ENCODE peak calls at places on chromosomes 3 and 15, in six cellular contexts. J is RPMI7951; G is hypothalamus; N is amniotic stem cell; B is activated T-cell treated with anti-CD3 and anti-CD28 coated beads for 1 hour; Y is stimulated activated CD4-positive, alpha-beta T cell treated with anti-CD3 and anti-CD28 coated beads, TNF-alpha, amount 100 ng/mL, for 24 hours. A is an unnamed sample.

GRCh38 chr3:120693439-120694172 is 11.6 kb upstream of the HGD start:
- DNase-seq in B (no peak), N (no peak), J (peak), Y (no peak), G (no peak), A (no peak)

GRCh38 chr3:42094128-42094527 is 3.0 kb downstream of the TRAK1 start:
- DNase-seq in N (no peak), G (no peak), B (no peak), Y (no peak), J (no peak), A (no peak)

GRCh38 chr3:54870423-54870822 is 57.4 kb downstream of the LRTM1 start:
- DNase-seq in J (peak), B (no peak), G (peak), Y (no peak), N (peak), A (no peak)

GRCh38 chr3:18643290-18643689 is 218.2 kb upstream of the SATB1 start:
- DNase-seq in J (no peak), G (no peak), Y (no peak), B (no peak), N (no peak), A (no peak)

GRCh38 chr15:74725241-74725774 is at the start of gene CYP1A1:
- DNase-seq in B (no peak), Y (peak), J (peak), G (peak), N (no peak), A (no peak)

GRCh38 chr3:18351069-18351628 is 74.0 kb downstream of the SATB1 start:
- DNase-seq in B (no peak), Y (no peak), N (no peak), J (no peak), G (no peak), A (no peak)

GRCh38 chr3:65439641-65440040 is 599.1 kb downstream of the MAGI1 start:
- DNase-seq in G (peak), Y (no peak), N (peak), J (peak), B (no peak), A (no peak)

GRCh38 chr3:193190387-193190786 is 50.6 kb upstream of the PLAAT1 start:
- DNase-seq in Y (no peak), J (peak), B (no peak), N (no peak), G (peak), A (no peak)

GRCh38 chr3:114418724-114419543 is 125.1 kb downstream of the TIGIT start:
- DNase-seq in J (peak), N (peak), Y (no peak), G (no peak), B (no peak), A (peak)

GRCh38 chr15:30906366-30906765 is 2.7 kb downstream of the FAN1 start:
- DNase-seq in N (no peak), J (peak), G (no peak), B (no peak), Y (no peak), A (no peak)

GRCh38 chr15:64187396-64188191 is 24.8 kb upstream of the PPIB start:
- DNase-seq in Y (no peak), B (no peak), J (no peak), G (no peak), N (no peak), A (no peak)

GRCh38 chr3:185558395-185558794 is 6.0 kb upstream of the LIPH start:
- DNase-seq in G (no peak), J (no peak), Y (no peak), N (no peak), B (no peak), A (no peak)

GRCh38 chr3:196563721-196564225 is 4.6 kb downstream of the WDR53 start:
- DNase-seq in Y (peak), N (no peak), G (no peak), J (peak), B (no peak), A (no peak)

GRCh38 chr15:90620379-90621134 is 90.8 kb downstream of the CRTC3 start:
- DNase-seq in J (no peak), N (no peak), B (no peak), G (no peak), Y (no peak), A (no peak)

GRCh38 chr3:23075478-23075877 is 127.6 kb upstream of the UBE2E2 start:
- DNase-seq in J (peak), Y (no peak), N (no peak), G (no peak), B (no peak), A (no peak)

GRCh38 chr15:50945725-50946124 is 37.2 kb downstream of the AP4E1 start:
- DNase-seq in N (no peak), Y (no peak), B (no peak), G (no peak), J (no peak), A (no peak)

GRCh38 chr3:122973893-122974615 is 53.5 kb downstream of the SEMA5B start:
- DNase-seq in J (peak), G (no peak), Y (no peak), B (no peak), N (no peak), A (no peak)

GRCh38 chr3:119013951-119014350 is 20.7 kb downstream of the IGSF11 start:
- DNase-seq in Y (no peak), B (no peak), N (no peak), G (no peak), J (no peak), A (no peak)

GRCh38 chr15:92745845-92746271 is 90.3 kb upstream of the FAM174B start:
- DNase-seq in G (no peak), N (no peak), B (no peak), J (no peak), Y (no peak), A (no peak)

GRCh38 chr15:75452968-75453702 is 1.6 kb upstream of the SIN3A start:
- DNase-seq in N (no peak), Y (peak), J (peak), B (peak), G (peak), A (no peak)

GRCh38 chr3:175608351-175608750 is 749.2 kb downstream of the NAALADL2 start:
- DNase-seq in B (no peak), G (no peak), J (no peak), Y (no peak), N (no peak), A (no peak)

GRCh38 chr15:38538328-38539007 is 26.1 kb downstream of the RASGRP1 start:
- DNase-seq in G (no peak), B (no peak), N (no peak), Y (no peak), J (no peak), A (no peak)

GRCh38 chr3:38029400-38030125 is at the start of gene PLCD1:
- DNase-seq in J (peak), Y (no peak), B (peak), G (peak), N (no peak), A (no peak)

GRCh38 chr3:10560060-10560861 is 54.9 kb upstream of the ATP2B2 start:
- DNase-seq in Y (no peak), B (no peak), J (no peak), N (no peak), G (no peak), A (no peak)

GRCh38 chr3:111326144-111326995 is 215.6 kb upstream of the CD96 start:
- DNase-seq in B (no peak), G (no peak), Y (no peak), N (no peak), J (peak), A (no peak)

GRCh38 chr3:97970929-97971460 is 1.2 kb downstream of the RIOX2 start:
- DNase-seq in N (no peak), Y (no peak), B (no peak), G (no peak), J (no peak), A (no peak)

GRCh38 chr15:63969652-63970421 is 76.4 kb downstream of the DAPK2 start:
- DNase-seq in Y (no peak), G (no peak), B (no peak), J (no peak), N (no peak), A (no peak)

GRCh38 chr3:42507252-42507651 is 4.8 kb downstream of the VIPR1 start:
- DNase-seq in B (no peak), G (no peak), N (no peak), J (no peak), Y (no peak), A (no peak)

GRCh38 chr3:38374221-38374620 is 27.6 kb downstream of the XYLB start:
- DNase-seq in B (no peak), J (no peak), Y (no peak), N (no peak), G (no peak), A (no peak)

GRCh38 chr3:184299488-184300376 is 691 bp downstream of the PSMD2 start:
- DNase-seq in G (no peak), B (no peak), N (no peak), J (peak), Y (no peak), A (no peak)

GRCh38 chr3:102941761-102942160 is 506.9 kb downstream of the ZPLD1 start:
- DNase-seq in B (no peak), G (no peak), J (no peak), Y (no peak), N (no peak), A (no peak)

GRCh38 chr15:99016680-99017321 is 9.2 kb upstream of the PGPEP1L start:
- DNase-seq in B (no peak), G (no peak), J (peak), Y (no peak), N (peak), A (no peak)